ENCODE peak calls at places on chromosome 2, in ten cellular contexts. One of them, this sample, is unnamed. For H3K9me3, the result is how much of the 10 kb centered on the place peaks cover.

GRCh38 chr2:174589334-174589733 is 8.3 kb downstream of the WIPF1 start:
- DNase-seq in tibial artery: no peak
- DNase-seq in small intestine: no peak
- DNase-seq in endothelial cell of umbilical vein: no peak
- DNase-seq in breast epithelium: no peak
- DNase-seq in CD4-positive, CD25-positive, alpha-beta regulatory T cell: no peak
- DNase-seq in uterus: no peak
- DNase-seq in HCT116: no peak
- DNase-seq in CD8-positive, alpha-beta memory T cell: no peak
- DNase-seq in cardiac muscle cell: no peak
- DNase-seq in this sample: no peak

GRCh38 chr2:104385743-104386142 is 468.2 kb upstream of the POU3F3 start:
- DNase-seq in tibial artery: no peak
- DNase-seq in breast epithelium: no peak
- DNase-seq in small intestine: no peak
- DNase-seq in endothelial cell of umbilical vein: no peak
- DNase-seq in cardiac muscle cell: no peak
- DNase-seq in uterus: no peak
- DNase-seq in CD8-positive, alpha-beta memory T cell: no peak
- DNase-seq in CD4-positive, CD25-positive, alpha-beta regulatory T cell: no peak
- DNase-seq in HCT116: no peak
- DNase-seq in this sample: no peak

GRCh38 chr2:159144776-159145614 is 141.5 kb downstream of the WDSUB1 start:
- DNase-seq in endothelial cell of umbilical vein: no peak
- DNase-seq in cardiac muscle cell: no peak
- DNase-seq in small intestine: no peak
- DNase-seq in CD4-positive, CD25-positive, alpha-beta regulatory T cell: no peak
- DNase-seq in CD8-positive, alpha-beta memory T cell: peak
- DNase-seq in tibial artery: no peak
- DNase-seq in breast epithelium: no peak
- DNase-seq in uterus: no peak
- DNase-seq in HCT116: no peak
- DNase-seq in this sample: no peak

GRCh38 chr2:226378733-226379132 is 420.9 kb downstream of the IRS1 start:
- DNase-seq in CD8-positive, alpha-beta memory T cell: no peak
- DNase-seq in CD4-positive, CD25-positive, alpha-beta regulatory T cell: no peak
- DNase-seq in tibial artery: no peak
- DNase-seq in HCT116: no peak
- DNase-seq in endothelial cell of umbilical vein: no peak
- DNase-seq in cardiac muscle cell: peak
- DNase-seq in uterus: no peak
- DNase-seq in breast epithelium: no peak
- DNase-seq in small intestine: no peak
- DNase-seq in this sample: no peak

GRCh38 chr2:238286095-238286494 is 2.3 kb downstream of the PER2 start:
- DNase-seq in tibial artery: no peak
- DNase-seq in small intestine: peak
- DNase-seq in CD8-positive, alpha-beta memory T cell: no peak
- DNase-seq in cardiac muscle cell: no peak
- DNase-seq in CD4-positive, CD25-positive, alpha-beta regulatory T cell: no peak
- DNase-seq in breast epithelium: no peak
- DNase-seq in endothelial cell of umbilical vein: no peak
- DNase-seq in HCT116: no peak
- DNase-seq in uterus: no peak
- DNase-seq in this sample: no peak

GRCh38 chr2:170361359-170361936 is 183.5 kb downstream of the MYO3B start:
- DNase-seq in uterus: no peak
- DNase-seq in endothelial cell of umbilical vein: peak
- DNase-seq in CD8-positive, alpha-beta memory T cell: peak
- DNase-seq in CD4-positive, CD25-positive, alpha-beta regulatory T cell: peak
- DNase-seq in tibial artery: no peak
- DNase-seq in small intestine: no peak
- DNase-seq in cardiac muscle cell: peak
- DNase-seq in HCT116: peak
- DNase-seq in breast epithelium: no peak
- DNase-seq in this sample: peak

GRCh38 chr2:144152817-144153271 is 367.1 kb downstream of the ZEB2 start:
- DNase-seq in cardiac muscle cell: peak
- DNase-seq in tibial artery: no peak
- DNase-seq in CD8-positive, alpha-beta memory T cell: no peak
- DNase-seq in breast epithelium: no peak
- DNase-seq in HCT116: no peak
- DNase-seq in endothelial cell of umbilical vein: peak
- DNase-seq in uterus: no peak
- DNase-seq in CD4-positive, CD25-positive, alpha-beta regulatory T cell: no peak
- DNase-seq in small intestine: no peak
- DNase-seq in this sample: no peak

GRCh38 chr2:179344280-179344961 is 79.8 kb upstream of the SESTD1 start:
- DNase-seq in HCT116: no peak
- DNase-seq in endothelial cell of umbilical vein: peak
- DNase-seq in small intestine: no peak
- DNase-seq in uterus: no peak
- DNase-seq in tibial artery: no peak
- DNase-seq in cardiac muscle cell: peak
- DNase-seq in CD8-positive, alpha-beta memory T cell: no peak
- DNase-seq in CD4-positive, CD25-positive, alpha-beta regulatory T cell: no peak
- DNase-seq in breast epithelium: no peak
- DNase-seq in this sample: no peak

GRCh38 chr2:232367016-232367415 is 11.5 kb upstream of the ALPP start:
- DNase-seq in CD4-positive, CD25-positive, alpha-beta regulatory T cell: no peak
- DNase-seq in tibial artery: peak
- DNase-seq in cardiac muscle cell: no peak
- DNase-seq in endothelial cell of umbilical vein: no peak
- DNase-seq in breast epithelium: no peak
- DNase-seq in CD8-positive, alpha-beta memory T cell: no peak
- DNase-seq in uterus: no peak
- DNase-seq in HCT116: no peak
- DNase-seq in small intestine: no peak
- DNase-seq in this sample: no peak

GRCh38 chr2:28755411-28755810 is 3.8 kb downstream of the PPP1CB start:
- DNase-seq in small intestine: no peak
- DNase-seq in tibial artery: no peak
- DNase-seq in breast epithelium: no peak
- DNase-seq in CD8-positive, alpha-beta memory T cell: no peak
- DNase-seq in cardiac muscle cell: peak
- DNase-seq in uterus: no peak
- DNase-seq in HCT116: no peak
- DNase-seq in CD4-positive, CD25-positive, alpha-beta regulatory T cell: no peak
- DNase-seq in endothelial cell of umbilical vein: no peak
- DNase-seq in this sample: no peak

GRCh38 chr2:205889073-205889472 is 196.9 kb downstream of the INO80D start:
- DNase-seq in breast epithelium: no peak
- DNase-seq in cardiac muscle cell: peak
- DNase-seq in CD4-positive, CD25-positive, alpha-beta regulatory T cell: no peak
- DNase-seq in tibial artery: no peak
- DNase-seq in CD8-positive, alpha-beta memory T cell: no peak
- DNase-seq in HCT116: no peak
- DNase-seq in small intestine: peak
- DNase-seq in endothelial cell of umbilical vein: peak
- DNase-seq in uterus: no peak
- DNase-seq in this sample: no peak

GRCh38 chr2:151568541-151568940 is 158.8 kb downstream of the RIF1 start:
- DNase-seq in small intestine: no peak
- DNase-seq in cardiac muscle cell: no peak
- DNase-seq in CD8-positive, alpha-beta memory T cell: no peak
- DNase-seq in endothelial cell of umbilical vein: no peak
- DNase-seq in tibial artery: no peak
- DNase-seq in CD4-positive, CD25-positive, alpha-beta regulatory T cell: no peak
- DNase-seq in breast epithelium: no peak
- DNase-seq in uterus: no peak
- DNase-seq in HCT116: no peak
- DNase-seq in this sample: no peak

GRCh38 chr2:57720728-57721627 is 325.6 kb upstream of the VRK2 start:
- DNase-seq in CD8-positive, alpha-beta memory T cell: no peak
- DNase-seq in small intestine: peak
- DNase-seq in tibial artery: no peak
- DNase-seq in cardiac muscle cell: peak
- DNase-seq in CD4-positive, CD25-positive, alpha-beta regulatory T cell: no peak
- DNase-seq in uterus: no peak
- DNase-seq in HCT116: peak
- DNase-seq in endothelial cell of umbilical vein: peak
- DNase-seq in breast epithelium: no peak
- DNase-seq in this sample: no peak

GRCh38 chr2:69781321-69782248 is 39.7 kb downstream of the ANXA4 start:
- DNase-seq in CD4-positive, CD25-positive, alpha-beta regulatory T cell: no peak
- DNase-seq in CD8-positive, alpha-beta memory T cell: no peak
- DNase-seq in tibial artery: no peak
- DNase-seq in small intestine: peak
- DNase-seq in endothelial cell of umbilical vein: peak
- DNase-seq in breast epithelium: no peak
- DNase-seq in cardiac muscle cell: no peak
- DNase-seq in HCT116: no peak
- DNase-seq in uterus: peak
- DNase-seq in this sample: no peak

DNA sequence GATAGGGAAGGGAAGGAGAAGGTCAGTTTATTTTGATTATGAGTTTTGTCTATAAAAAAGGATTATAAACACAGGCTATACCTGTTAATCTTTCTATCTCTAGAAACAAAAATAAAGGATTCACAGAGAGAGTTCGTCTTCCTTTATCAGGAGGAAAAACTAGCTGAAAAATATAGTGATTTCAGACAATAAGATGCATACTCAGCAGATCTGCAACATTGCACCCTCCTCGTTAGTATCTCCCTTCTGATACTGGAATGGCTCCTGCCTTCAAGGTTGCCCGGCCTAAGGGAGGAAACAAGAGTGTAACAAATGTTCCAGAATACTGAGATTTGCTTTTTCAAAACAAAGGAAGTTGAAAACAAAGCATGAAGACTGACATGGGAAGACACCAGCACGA is 48.7 kb upstream of the LRATD1 start:
- DNase-seq in breast epithelium: no peak
- DNase-seq in cardiac muscle cell: no peak
- DNase-seq in CD8-positive, alpha-beta memory T cell: no peak
- DNase-seq in CD4-positive, CD25-positive, alpha-beta regulatory T cell: no peak
- DNase-seq in tibial artery: no peak
- DNase-seq in endothelial cell of umbilical vein: no peak
- DNase-seq in small intestine: no peak
- DNase-seq in uterus: no peak
- DNase-seq in HCT116: no peak
- DNase-seq in this sample: no peak
- H3K9me3 ChIP-seq in breast epithelium: under half
- H3K9me3 ChIP-seq in cardiac muscle cell: under half
- H3K9me3 ChIP-seq in CD8-positive, alpha-beta memory T cell: under half
- H3K9me3 ChIP-seq in CD4-positive, CD25-positive, alpha-beta regulatory T cell: under half
- H3K9me3 ChIP-seq in tibial artery: under half
- H3K9me3 ChIP-seq in endothelial cell of umbilical vein: under half
- H3K9me3 ChIP-seq in small intestine: under half
- H3K9me3 ChIP-seq in uterus: under half
- H3K9me3 ChIP-seq in HCT116: under half
- H3K9me3 ChIP-seq in this sample: under half

GRCh38 chr2:2573205-2573604 is 242.1 kb upstream of the MYT1L start:
- DNase-seq in endothelial cell of umbilical vein: no peak
- DNase-seq in small intestine: no peak
- DNase-seq in breast epithelium: no peak
- DNase-seq in cardiac muscle cell: no peak
- DNase-seq in tibial artery: no peak
- DNase-seq in HCT116: no peak
- DNase-seq in uterus: no peak
- DNase-seq in CD8-positive, alpha-beta memory T cell: no peak
- DNase-seq in CD4-positive, CD25-positive, alpha-beta regulatory T cell: no peak
- DNase-seq in this sample: no peak
- H3K9me3 ChIP-seq in endothelial cell of umbilical vein: under half
- H3K9me3 ChIP-seq in small intestine: under half
- H3K9me3 ChIP-seq in breast epithelium: under half
- H3K9me3 ChIP-seq in cardiac muscle cell: under half
- H3K9me3 ChIP-seq in tibial artery: under half
- H3K9me3 ChIP-seq in HCT116: under half
- H3K9me3 ChIP-seq in uterus: under half
- H3K9me3 ChIP-seq in CD8-positive, alpha-beta memory T cell: under half
- H3K9me3 ChIP-seq in CD4-positive, CD25-positive, alpha-beta regulatory T cell: under half
- H3K9me3 ChIP-seq in this sample: under half

GRCh38 chr2:240525802-240526201 is 32.0 kb downstream of the ANKMY1 start:
- DNase-seq in uterus: no peak
- DNase-seq in tibial artery: no peak
- DNase-seq in HCT116: no peak
- DNase-seq in breast epithelium: peak
- DNase-seq in small intestine: no peak
- DNase-seq in CD4-positive, CD25-positive, alpha-beta regulatory T cell: no peak
- DNase-seq in cardiac muscle cell: no peak
- DNase-seq in endothelial cell of umbilical vein: no peak
- DNase-seq in CD8-positive, alpha-beta memory T cell: no peak
- DNase-seq in this sample: no peak
- H3K9me3 ChIP-seq in uterus: under half
- H3K9me3 ChIP-seq in tibial artery: under half
- H3K9me3 ChIP-seq in HCT116: under half
- H3K9me3 ChIP-seq in breast epithelium: under half
- H3K9me3 ChIP-seq in small intestine: under half
- H3K9me3 ChIP-seq in CD4-positive, CD25-positive, alpha-beta regulatory T cell: under half
- H3K9me3 ChIP-seq in cardiac muscle cell: under half
- H3K9me3 ChIP-seq in endothelial cell of umbilical vein: under half
- H3K9me3 ChIP-seq in CD8-positive, alpha-beta memory T cell: under half
- H3K9me3 ChIP-seq in this sample: under half

GRCh38 chr2:23836505-23836904 is 90.4 kb downstream of the ATAD2B start:
- DNase-seq in breast epithelium: no peak
- DNase-seq in HCT116: no peak
- DNase-seq in CD4-positive, CD25-positive, alpha-beta regulatory T cell: no peak
- DNase-seq in CD8-positive, alpha-beta memory T cell: no peak
- DNase-seq in small intestine: no peak
- DNase-seq in uterus: no peak
- DNase-seq in cardiac muscle cell: no peak
- DNase-seq in tibial artery: no peak
- DNase-seq in endothelial cell of umbilical vein: no peak
- DNase-seq in this sample: no peak

GRCh38 chr2:23838970-23839369 is 88.0 kb downstream of the ATAD2B start:
- DNase-seq in tibial artery: no peak
- DNase-seq in endothelial cell of umbilical vein: no peak
- DNase-seq in breast epithelium: no peak
- DNase-seq in CD4-positive, CD25-positive, alpha-beta regulatory T cell: no peak
- DNase-seq in cardiac muscle cell: no peak
- DNase-seq in small intestine: no peak
- DNase-seq in HCT116: no peak
- DNase-seq in CD8-positive, alpha-beta memory T cell: no peak
- DNase-seq in uterus: no peak
- DNase-seq in this sample: no peak

GRCh38 chr2:23836971-23837565 is 89.9 kb downstream of the ATAD2B start:
- DNase-seq in HCT116: no peak
- DNase-seq in cardiac muscle cell: no peak
- DNase-seq in CD4-positive, CD25-positive, alpha-beta regulatory T cell: no peak
- DNase-seq in uterus: no peak
- DNase-seq in endothelial cell of umbilical vein: no peak
- DNase-seq in CD8-positive, alpha-beta memory T cell: no peak
- DNase-seq in small intestine: no peak
- DNase-seq in tibial artery: no peak
- DNase-seq in breast epithelium: no peak
- DNase-seq in this sample: no peak

GRCh38 chr2:23843051-23843976 is 83.6 kb downstream of the ATAD2B start:
- DNase-seq in uterus: peak
- DNase-seq in breast epithelium: no peak
- DNase-seq in HCT116: no peak
- DNase-seq in small intestine: peak
- DNase-seq in CD8-positive, alpha-beta memory T cell: no peak
- DNase-seq in tibial artery: no peak
- DNase-seq in CD4-positive, CD25-positive, alpha-beta regulatory T cell: no peak
- DNase-seq in cardiac muscle cell: peak
- DNase-seq in endothelial cell of umbilical vein: no peak
- DNase-seq in this sample: no peak

DNA sequence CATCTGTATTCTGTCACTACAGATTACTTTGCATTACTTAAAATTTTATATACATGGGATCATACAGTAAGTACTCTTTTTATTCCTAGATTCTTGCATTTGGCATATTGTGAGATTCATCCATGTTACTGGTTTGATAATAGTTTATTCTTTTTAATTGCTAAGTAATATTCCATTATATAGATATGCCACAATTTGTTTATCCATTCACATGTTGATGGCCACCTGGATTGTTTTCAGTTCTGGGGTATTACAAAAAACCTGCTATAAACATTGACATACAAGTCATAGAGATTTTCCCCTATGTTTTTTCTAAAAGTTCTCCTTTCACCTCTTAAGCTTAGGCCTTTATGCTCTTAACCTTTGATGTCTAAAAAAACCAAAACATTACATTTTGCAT is 87.0 kb downstream of the ATAD2B start:
- DNase-seq in endothelial cell of umbilical vein: no peak
- DNase-seq in uterus: no peak
- DNase-seq in CD4-positive, CD25-positive, alpha-beta regulatory T cell: no peak
- DNase-seq in small intestine: no peak
- DNase-seq in breast epithelium: no peak
- DNase-seq in CD8-positive, alpha-beta memory T cell: no peak
- DNase-seq in HCT116: no peak
- DNase-seq in cardiac muscle cell: no peak
- DNase-seq in tibial artery: no peak
- DNase-seq in this sample: no peak
- H3K9me3 ChIP-seq in endothelial cell of umbilical vein: under half
- H3K9me3 ChIP-seq in uterus: under half
- H3K9me3 ChIP-seq in CD4-positive, CD25-positive, alpha-beta regulatory T cell: under half
- H3K9me3 ChIP-seq in small intestine: under half
- H3K9me3 ChIP-seq in breast epithelium: under half
- H3K9me3 ChIP-seq in CD8-positive, alpha-beta memory T cell: under half
- H3K9me3 ChIP-seq in HCT116: under half
- H3K9me3 ChIP-seq in cardiac muscle cell: under half
- H3K9me3 ChIP-seq in tibial artery: under half
- H3K9me3 ChIP-seq in this sample: under half

This sample was measured in T-helper 17 cell.